ENCODE peak calls at places on chromosomes 1 and 21, in six cellular contexts. One of them, this sample, is unnamed.

GRCh38 chr1:18302788-18303413 is 177.8 kb upstream of the KLHDC7A start:
- DNase-seq in activated T-helper 1 cell treated with anti-CD3 and anti-CD28 coated beads, Interleukin-12 subunit alpha, Interleukin-12 subunit beta, Interleukin-2, Interleukin-4 antibody, amounts not matched to agents 30 ng/mL and 10 ng/mL and 1 ng/mL, durations not matched to agents 14 hours and 24 hours and 36 hours: no peak
- DNase-seq in GM20000: peak
- DNase-seq in activated CD4-positive, alpha-beta T cell treated with anti-CD3 and anti-CD28 coated beads for 36 hours: peak
- DNase-seq in WTC11: peak
- DNase-seq in dermis microvascular lymphatic vessel endothelial cell: no peak
- DNase-seq in this sample: no peak

GRCh38 chr1:227769601-227770494 is 34.6 kb downstream of the SNAP47 start:
- DNase-seq in GM20000: no peak
- DNase-seq in activated CD4-positive, alpha-beta T cell treated with anti-CD3 and anti-CD28 coated beads for 36 hours: no peak
- DNase-seq in dermis microvascular lymphatic vessel endothelial cell: no peak
- DNase-seq in activated T-helper 1 cell treated with anti-CD3 and anti-CD28 coated beads, Interleukin-12 subunit alpha, Interleukin-12 subunit beta, Interleukin-2, Interleukin-4 antibody, amounts not matched to agents 30 ng/mL and 10 ng/mL and 1 ng/mL, durations not matched to agents 14 hours and 24 hours and 36 hours: no peak
- DNase-seq in WTC11: no peak
- DNase-seq in this sample: no peak

GRCh38 chr1:190564117-190564516 is 86.5 kb upstream of the BRINP3 start:
- DNase-seq in dermis microvascular lymphatic vessel endothelial cell: no peak
- DNase-seq in activated CD4-positive, alpha-beta T cell treated with anti-CD3 and anti-CD28 coated beads for 36 hours: no peak
- DNase-seq in activated T-helper 1 cell treated with anti-CD3 and anti-CD28 coated beads, Interleukin-12 subunit alpha, Interleukin-12 subunit beta, Interleukin-2, Interleukin-4 antibody, amounts not matched to agents 30 ng/mL and 10 ng/mL and 1 ng/mL, durations not matched to agents 14 hours and 24 hours and 36 hours: no peak
- DNase-seq in WTC11: no peak
- DNase-seq in GM20000: no peak
- DNase-seq in this sample: no peak

GRCh38 chr1:156194300-156194652 is 372 bp downstream of the SLC25A44 start:
- DNase-seq in activated T-helper 1 cell treated with anti-CD3 and anti-CD28 coated beads, Interleukin-12 subunit alpha, Interleukin-12 subunit beta, Interleukin-2, Interleukin-4 antibody, amounts not matched to agents 30 ng/mL and 10 ng/mL and 1 ng/mL, durations not matched to agents 14 hours and 24 hours and 36 hours: no peak
- DNase-seq in WTC11: no peak
- DNase-seq in GM20000: no peak
- DNase-seq in dermis microvascular lymphatic vessel endothelial cell: no peak
- DNase-seq in activated CD4-positive, alpha-beta T cell treated with anti-CD3 and anti-CD28 coated beads for 36 hours: peak
- DNase-seq in this sample: no peak

GRCh38 chr1:227901906-227902640 is 45.7 kb downstream of the WNT9A start:
- DNase-seq in activated CD4-positive, alpha-beta T cell treated with anti-CD3 and anti-CD28 coated beads for 36 hours: peak
- DNase-seq in WTC11: peak
- DNase-seq in GM20000: no peak
- DNase-seq in activated T-helper 1 cell treated with anti-CD3 and anti-CD28 coated beads, Interleukin-12 subunit alpha, Interleukin-12 subunit beta, Interleukin-2, Interleukin-4 antibody, amounts not matched to agents 30 ng/mL and 10 ng/mL and 1 ng/mL, durations not matched to agents 14 hours and 24 hours and 36 hours: no peak
- DNase-seq in dermis microvascular lymphatic vessel endothelial cell: no peak
- DNase-seq in this sample: no peak

GRCh38 chr21:45947716-45948255 is 33.8 kb upstream of the COL6A1 start:
- DNase-seq in dermis microvascular lymphatic vessel endothelial cell: no peak
- DNase-seq in activated CD4-positive, alpha-beta T cell treated with anti-CD3 and anti-CD28 coated beads for 36 hours: no peak
- DNase-seq in GM20000: no peak
- DNase-seq in WTC11: no peak
- DNase-seq in activated T-helper 1 cell treated with anti-CD3 and anti-CD28 coated beads, Interleukin-12 subunit alpha, Interleukin-12 subunit beta, Interleukin-2, Interleukin-4 antibody, amounts not matched to agents 30 ng/mL and 10 ng/mL and 1 ng/mL, durations not matched to agents 14 hours and 24 hours and 36 hours: no peak
- DNase-seq in this sample: no peak

GRCh38 chr21:45009616-45010015 is 64.8 kb upstream of the ADARB1 start:
- DNase-seq in activated T-helper 1 cell treated with anti-CD3 and anti-CD28 coated beads, Interleukin-12 subunit alpha, Interleukin-12 subunit beta, Interleukin-2, Interleukin-4 antibody, amounts not matched to agents 30 ng/mL and 10 ng/mL and 1 ng/mL, durations not matched to agents 14 hours and 24 hours and 36 hours: no peak
- DNase-seq in dermis microvascular lymphatic vessel endothelial cell: no peak
- DNase-seq in activated CD4-positive, alpha-beta T cell treated with anti-CD3 and anti-CD28 coated beads for 36 hours: no peak
- DNase-seq in GM20000: no peak
- DNase-seq in WTC11: no peak
- DNase-seq in this sample: no peak

GRCh38 chr1:226164154-226164553 is 22.4 kb downstream of the ACBD3 start:
- DNase-seq in GM20000: no peak
- DNase-seq in activated T-helper 1 cell treated with anti-CD3 and anti-CD28 coated beads, Interleukin-12 subunit alpha, Interleukin-12 subunit beta, Interleukin-2, Interleukin-4 antibody, amounts not matched to agents 30 ng/mL and 10 ng/mL and 1 ng/mL, durations not matched to agents 14 hours and 24 hours and 36 hours: no peak
- DNase-seq in activated CD4-positive, alpha-beta T cell treated with anti-CD3 and anti-CD28 coated beads for 36 hours: no peak
- DNase-seq in dermis microvascular lymphatic vessel endothelial cell: no peak
- DNase-seq in WTC11: no peak
- DNase-seq in this sample: no peak

GRCh38 chr1:198774418-198774817 is 135.6 kb downstream of the PTPRC start:
- DNase-seq in dermis microvascular lymphatic vessel endothelial cell: no peak
- DNase-seq in activated CD4-positive, alpha-beta T cell treated with anti-CD3 and anti-CD28 coated beads for 36 hours: no peak
- DNase-seq in GM20000: no peak
- DNase-seq in WTC11: no peak
- DNase-seq in activated T-helper 1 cell treated with anti-CD3 and anti-CD28 coated beads, Interleukin-12 subunit alpha, Interleukin-12 subunit beta, Interleukin-2, Interleukin-4 antibody, amounts not matched to agents 30 ng/mL and 10 ng/mL and 1 ng/mL, durations not matched to agents 14 hours and 24 hours and 36 hours: no peak
- DNase-seq in this sample: no peak

GRCh38 chr1:2181752-2182151 is 12.8 kb downstream of the FAAP20 start:
- DNase-seq in activated CD4-positive, alpha-beta T cell treated with anti-CD3 and anti-CD28 coated beads for 36 hours: no peak
- DNase-seq in GM20000: no peak
- DNase-seq in WTC11: no peak
- DNase-seq in dermis microvascular lymphatic vessel endothelial cell: no peak
- DNase-seq in activated T-helper 1 cell treated with anti-CD3 and anti-CD28 coated beads, Interleukin-12 subunit alpha, Interleukin-12 subunit beta, Interleukin-2, Interleukin-4 antibody, amounts not matched to agents 30 ng/mL and 10 ng/mL and 1 ng/mL, durations not matched to agents 14 hours and 24 hours and 36 hours: no peak
- DNase-seq in this sample: no peak

GRCh38 chr1:167247754-167248153 is 27.1 kb downstream of the POU2F1 start:
- DNase-seq in activated T-helper 1 cell treated with anti-CD3 and anti-CD28 coated beads, Interleukin-12 subunit alpha, Interleukin-12 subunit beta, Interleukin-2, Interleukin-4 antibody, amounts not matched to agents 30 ng/mL and 10 ng/mL and 1 ng/mL, durations not matched to agents 14 hours and 24 hours and 36 hours: no peak
- DNase-seq in GM20000: no peak
- DNase-seq in WTC11: no peak
- DNase-seq in dermis microvascular lymphatic vessel endothelial cell: no peak
- DNase-seq in activated CD4-positive, alpha-beta T cell treated with anti-CD3 and anti-CD28 coated beads for 36 hours: no peak
- DNase-seq in this sample: no peak

GRCh38 chr1:71603044-71603776 is 522.4 kb upstream of the ZRANB2 start:
- DNase-seq in activated CD4-positive, alpha-beta T cell treated with anti-CD3 and anti-CD28 coated beads for 36 hours: no peak
- DNase-seq in dermis microvascular lymphatic vessel endothelial cell: no peak
- DNase-seq in activated T-helper 1 cell treated with anti-CD3 and anti-CD28 coated beads, Interleukin-12 subunit alpha, Interleukin-12 subunit beta, Interleukin-2, Interleukin-4 antibody, amounts not matched to agents 30 ng/mL and 10 ng/mL and 1 ng/mL, durations not matched to agents 14 hours and 24 hours and 36 hours: no peak
- DNase-seq in GM20000: no peak
- DNase-seq in WTC11: no peak
- DNase-seq in this sample: no peak

GRCh38 chr1:36576677-36577076 is 94.0 kb upstream of the CSF3R start:
- DNase-seq in activated CD4-positive, alpha-beta T cell treated with anti-CD3 and anti-CD28 coated beads for 36 hours: no peak
- DNase-seq in dermis microvascular lymphatic vessel endothelial cell: no peak
- DNase-seq in WTC11: no peak
- DNase-seq in activated T-helper 1 cell treated with anti-CD3 and anti-CD28 coated beads, Interleukin-12 subunit alpha, Interleukin-12 subunit beta, Interleukin-2, Interleukin-4 antibody, amounts not matched to agents 30 ng/mL and 10 ng/mL and 1 ng/mL, durations not matched to agents 14 hours and 24 hours and 36 hours: no peak
- DNase-seq in GM20000: no peak
- DNase-seq in this sample: no peak

GRCh38 chr1:16367258-16367967 is 371 bp downstream of the SZRD1 start:
- DNase-seq in dermis microvascular lymphatic vessel endothelial cell: peak
- DNase-seq in activated CD4-positive, alpha-beta T cell treated with anti-CD3 and anti-CD28 coated beads for 36 hours: peak
- DNase-seq in WTC11: peak
- DNase-seq in GM20000: peak
- DNase-seq in activated T-helper 1 cell treated with anti-CD3 and anti-CD28 coated beads, Interleukin-12 subunit alpha, Interleukin-12 subunit beta, Interleukin-2, Interleukin-4 antibody, amounts not matched to agents 30 ng/mL and 10 ng/mL and 1 ng/mL, durations not matched to agents 14 hours and 24 hours and 36 hours: peak
- DNase-seq in this sample: peak

GRCh38 chr1:2382621-2383361 is 8.6 kb downstream of the MORN1 start:
- DNase-seq in dermis microvascular lymphatic vessel endothelial cell: no peak
- DNase-seq in activated CD4-positive, alpha-beta T cell treated with anti-CD3 and anti-CD28 coated beads for 36 hours: peak
- DNase-seq in activated T-helper 1 cell treated with anti-CD3 and anti-CD28 coated beads, Interleukin-12 subunit alpha, Interleukin-12 subunit beta, Interleukin-2, Interleukin-4 antibody, amounts not matched to agents 30 ng/mL and 10 ng/mL and 1 ng/mL, durations not matched to agents 14 hours and 24 hours and 36 hours: no peak
- DNase-seq in GM20000: peak
- DNase-seq in WTC11: peak
- DNase-seq in this sample: peak

GRCh38 chr1:155940531-155940992 is 876 bp upstream of the RXFP4 start:
- DNase-seq in activated T-helper 1 cell treated with anti-CD3 and anti-CD28 coated beads, Interleukin-12 subunit alpha, Interleukin-12 subunit beta, Interleukin-2, Interleukin-4 antibody, amounts not matched to agents 30 ng/mL and 10 ng/mL and 1 ng/mL, durations not matched to agents 14 hours and 24 hours and 36 hours: no peak
- DNase-seq in dermis microvascular lymphatic vessel endothelial cell: peak
- DNase-seq in GM20000: no peak
- DNase-seq in activated CD4-positive, alpha-beta T cell treated with anti-CD3 and anti-CD28 coated beads for 36 hours: peak
- DNase-seq in WTC11: no peak
- DNase-seq in this sample: no peak

GRCh38 chr1:61244114-61244513 is 161.8 kb downstream of the NFIA start:
- DNase-seq in GM20000: no peak
- DNase-seq in WTC11: no peak
- DNase-seq in activated CD4-positive, alpha-beta T cell treated with anti-CD3 and anti-CD28 coated beads for 36 hours: no peak
- DNase-seq in dermis microvascular lymphatic vessel endothelial cell: no peak
- DNase-seq in activated T-helper 1 cell treated with anti-CD3 and anti-CD28 coated beads, Interleukin-12 subunit alpha, Interleukin-12 subunit beta, Interleukin-2, Interleukin-4 antibody, amounts not matched to agents 30 ng/mL and 10 ng/mL and 1 ng/mL, durations not matched to agents 14 hours and 24 hours and 36 hours: no peak
- DNase-seq in this sample: no peak

GRCh38 chr21:46371204-46372013 is 47.5 kb downstream of the PCNT start:
- DNase-seq in dermis microvascular lymphatic vessel endothelial cell: no peak
- DNase-seq in activated CD4-positive, alpha-beta T cell treated with anti-CD3 and anti-CD28 coated beads for 36 hours: no peak
- DNase-seq in activated T-helper 1 cell treated with anti-CD3 and anti-CD28 coated beads, Interleukin-12 subunit alpha, Interleukin-12 subunit beta, Interleukin-2, Interleukin-4 antibody, amounts not matched to agents 30 ng/mL and 10 ng/mL and 1 ng/mL, durations not matched to agents 14 hours and 24 hours and 36 hours: no peak
- DNase-seq in WTC11: no peak
- DNase-seq in GM20000: no peak
- DNase-seq in this sample: no peak

GRCh38 chr1:32736812-32737791 is 34.5 kb upstream of the SYNC start:
- DNase-seq in WTC11: peak
- DNase-seq in GM20000: no peak
- DNase-seq in activated T-helper 1 cell treated with anti-CD3 and anti-CD28 coated beads, Interleukin-12 subunit alpha, Interleukin-12 subunit beta, Interleukin-2, Interleukin-4 antibody, amounts not matched to agents 30 ng/mL and 10 ng/mL and 1 ng/mL, durations not matched to agents 14 hours and 24 hours and 36 hours: no peak
- DNase-seq in activated CD4-positive, alpha-beta T cell treated with anti-CD3 and anti-CD28 coated beads for 36 hours: no peak
- DNase-seq in dermis microvascular lymphatic vessel endothelial cell: no peak
- DNase-seq in this sample: peak

GRCh38 chr1:193662030-193662429 is 475.6 kb upstream of the B3GALT2 start:
- DNase-seq in GM20000: no peak
- DNase-seq in WTC11: no peak
- DNase-seq in activated CD4-positive, alpha-beta T cell treated with anti-CD3 and anti-CD28 coated beads for 36 hours: no peak
- DNase-seq in activated T-helper 1 cell treated with anti-CD3 and anti-CD28 coated beads, Interleukin-12 subunit alpha, Interleukin-12 subunit beta, Interleukin-2, Interleukin-4 antibody, amounts not matched to agents 30 ng/mL and 10 ng/mL and 1 ng/mL, durations not matched to agents 14 hours and 24 hours and 36 hours: no peak
- DNase-seq in dermis microvascular lymphatic vessel endothelial cell: no peak
- DNase-seq in this sample: no peak

GRCh38 chr21:42305707-42306147 is 9.5 kb downstream of the TFF3 start:
- DNase-seq in activated CD4-positive, alpha-beta T cell treated with anti-CD3 and anti-CD28 coated beads for 36 hours: no peak
- DNase-seq in dermis microvascular lymphatic vessel endothelial cell: no peak
- DNase-seq in GM20000: no peak
- DNase-seq in WTC11: no peak
- DNase-seq in activated T-helper 1 cell treated with anti-CD3 and anti-CD28 coated beads, Interleukin-12 subunit alpha, Interleukin-12 subunit beta, Interleukin-2, Interleukin-4 antibody, amounts not matched to agents 30 ng/mL and 10 ng/mL and 1 ng/mL, durations not matched to agents 14 hours and 24 hours and 36 hours: no peak
- DNase-seq in this sample: no peak